ENCODE peak calls at places on chromosomes 1 and 21, in eight cellular contexts. One of them, this sample, is unnamed.

GRCh38 chr1:100065183-100065968 is 67.4 kb downstream of the SASS6 start:
- DNase-seq in NCI-H345: no peak
- DNase-seq in NCI-H460: no peak
- DNase-seq in pons: no peak
- DNase-seq in amygdala: no peak
- DNase-seq in hypothalamus: no peak
- DNase-seq in CD4-positive, CD25-positive, alpha-beta regulatory T cell: no peak
- DNase-seq in EH: no peak
- DNase-seq in this sample: no peak

GRCh38 chr1:156927215-156928042 is 7.0 kb downstream of the LRRC71 start:
- DNase-seq in pons: no peak
- DNase-seq in amygdala: no peak
- DNase-seq in CD4-positive, CD25-positive, alpha-beta regulatory T cell: peak; percentile 38
- DNase-seq in hypothalamus: peak; percentile 17
- DNase-seq in EH: peak; percentile 78
- DNase-seq in NCI-H460: peak; percentile 86
- DNase-seq in NCI-H345: peak; percentile 81
- DNase-seq in this sample: peak; percentile 80

GRCh38 chr1:32741417-32742131 is 39.0 kb upstream of the SYNC start:
- DNase-seq in NCI-H460: no peak
- DNase-seq in amygdala: no peak
- DNase-seq in hypothalamus: no peak
- DNase-seq in pons: no peak
- DNase-seq in CD4-positive, CD25-positive, alpha-beta regulatory T cell: no peak
- DNase-seq in EH: peak; percentile 36
- DNase-seq in NCI-H345: peak; percentile 39
- DNase-seq in this sample: no peak

GRCh38 chr1:55235722-55236121 is 20.6 kb upstream of the USP24 start:
- DNase-seq in EH: peak; percentile 91
- DNase-seq in pons: peak; percentile 47
- DNase-seq in NCI-H460: no peak
- DNase-seq in NCI-H345: no peak
- DNase-seq in CD4-positive, CD25-positive, alpha-beta regulatory T cell: no peak
- DNase-seq in amygdala: no peak
- DNase-seq in hypothalamus: no peak
- DNase-seq in this sample: peak; percentile 22

GRCh38 chr21:45800339-45801080 is 157.0 kb downstream of the PCBP3 start:
- DNase-seq in EH: no peak
- DNase-seq in CD4-positive, CD25-positive, alpha-beta regulatory T cell: no peak
- DNase-seq in hypothalamus: no peak
- DNase-seq in amygdala: no peak
- DNase-seq in NCI-H345: no peak
- DNase-seq in pons: no peak
- DNase-seq in NCI-H460: no peak
- DNase-seq in this sample: no peak

GRCh38 chr1:5644281-5645134 is 347.7 kb downstream of the NPHP4 start:
- DNase-seq in NCI-H460: no peak
- DNase-seq in EH: no peak
- DNase-seq in amygdala: no peak
- DNase-seq in hypothalamus: no peak
- DNase-seq in NCI-H345: no peak
- DNase-seq in pons: no peak
- DNase-seq in CD4-positive, CD25-positive, alpha-beta regulatory T cell: no peak
- DNase-seq in this sample: no peak

GRCh38 chr1:113057006-113057405 is 16.0 kb upstream of the LRIG2 start:
- DNase-seq in CD4-positive, CD25-positive, alpha-beta regulatory T cell: no peak
- DNase-seq in hypothalamus: no peak
- DNase-seq in pons: no peak
- DNase-seq in NCI-H345: no peak
- DNase-seq in NCI-H460: no peak
- DNase-seq in amygdala: no peak
- DNase-seq in EH: no peak
- DNase-seq in this sample: peak; percentile 68

GRCh38 chr1:246947255-246947654 is 15.5 kb upstream of the AHCTF1 start:
- DNase-seq in amygdala: peak; percentile 50
- DNase-seq in EH: peak; percentile 59
- DNase-seq in NCI-H345: no peak
- DNase-seq in pons: peak; percentile 68
- DNase-seq in NCI-H460: no peak
- DNase-seq in CD4-positive, CD25-positive, alpha-beta regulatory T cell: no peak
- DNase-seq in hypothalamus: no peak
- DNase-seq in this sample: peak; percentile 94

GRCh38 chr1:100147875-100148274 is 14.9 kb downstream of the TRMT13 start:
- DNase-seq in CD4-positive, CD25-positive, alpha-beta regulatory T cell: no peak
- DNase-seq in amygdala: no peak
- DNase-seq in NCI-H345: no peak
- DNase-seq in pons: no peak
- DNase-seq in EH: no peak
- DNase-seq in NCI-H460: no peak
- DNase-seq in hypothalamus: no peak
- DNase-seq in this sample: no peak